ENCODE peak calls at places on chromosomes 6 and 20, in four cellular contexts. One of them, this sample, is unnamed.

GRCh38 chr20:52167232-52167840 is 24.2 kb downstream of the ZFP64 start:
- DNase-seq in nephron progenitor cell: no peak
- DNase-seq in left cardiac atrium: no peak
- DNase-seq in left colon: no peak
- DNase-seq in this sample: no peak

GRCh38 chr6:3592371-3592941 is 135.6 kb upstream of the SLC22A23 start:
- DNase-seq in nephron progenitor cell: no peak
- DNase-seq in left colon: no peak
- DNase-seq in left cardiac atrium: no peak
- DNase-seq in this sample: no peak

GRCh38 chr20:7359739-7360138 is 580.5 kb downstream of the HAO1 start:
- DNase-seq in left cardiac atrium: no peak
- DNase-seq in left colon: no peak
- DNase-seq in nephron progenitor cell: no peak
- DNase-seq in this sample: no peak

GRCh38 chr6:38847497-38847896 is 132.4 kb downstream of the DNAH8 start:
- DNase-seq in left cardiac atrium: no peak
- DNase-seq in nephron progenitor cell: no peak
- DNase-seq in left colon: no peak
- DNase-seq in this sample: no peak

GRCh38 chr6:6686748-6687601 is 98.5 kb downstream of the LY86 start:
- DNase-seq in nephron progenitor cell: peak
- DNase-seq in left colon: peak
- DNase-seq in left cardiac atrium: peak
- DNase-seq in this sample: peak

GRCh38 chr6:111583986-111584385 is 21.7 kb downstream of the TRAF3IP2 start:
- DNase-seq in left colon: no peak
- DNase-seq in left cardiac atrium: no peak
- DNase-seq in nephron progenitor cell: no peak
- DNase-seq in this sample: no peak

GRCh38 chr6:444653-445275 is 53.2 kb downstream of the IRF4 start:
- DNase-seq in left colon: no peak
- DNase-seq in left cardiac atrium: no peak
- DNase-seq in nephron progenitor cell: no peak
- DNase-seq in this sample: no peak

GRCh38 chr6:79438015-79438414 is 99.2 kb downstream of the LCA5 start:
- DNase-seq in nephron progenitor cell: no peak
- DNase-seq in left colon: no peak
- DNase-seq in left cardiac atrium: peak
- DNase-seq in this sample: no peak

GRCh38 chr6:47787620-47788497 is 6.0 kb downstream of the OPN5 start:
- DNase-seq in left cardiac atrium: peak
- DNase-seq in left colon: peak
- DNase-seq in nephron progenitor cell: peak
- DNase-seq in this sample: peak

GRCh38 chr6:163675611-163676010 is 261.1 kb downstream of the QKI start:
- DNase-seq in nephron progenitor cell: no peak
- DNase-seq in left cardiac atrium: no peak
- DNase-seq in left colon: no peak
- DNase-seq in this sample: no peak

GRCh38 chr6:115000736-115001135 is 657.9 kb upstream of the HS3ST5 start:
- DNase-seq in left cardiac atrium: no peak
- DNase-seq in nephron progenitor cell: no peak
- DNase-seq in left colon: no peak
- DNase-seq in this sample: no peak

GRCh38 chr20:63067266-63067635 is 60.5 kb upstream of the BHLHE23 start:
- DNase-seq in left colon: no peak
- DNase-seq in left cardiac atrium: peak
- DNase-seq in nephron progenitor cell: no peak
- DNase-seq in this sample: no peak

GRCh38 chr6:54541521-54541920 is 233.3 kb downstream of the TINAG start:
- DNase-seq in left colon: no peak
- DNase-seq in left cardiac atrium: no peak
- DNase-seq in nephron progenitor cell: no peak
- DNase-seq in this sample: no peak

GRCh38 chr20:37288091-37288490 is 1.4 kb upstream of the MANBAL start:
- DNase-seq in left cardiac atrium: no peak
- DNase-seq in left colon: no peak
- DNase-seq in nephron progenitor cell: no peak
- DNase-seq in this sample: no peak

GRCh38 chr6:42710316-42710715 is 12.1 kb downstream of the PRPH2 start:
- DNase-seq in left colon: no peak
- DNase-seq in left cardiac atrium: no peak
- DNase-seq in nephron progenitor cell: peak
- DNase-seq in this sample: no peak

GRCh38 chr20:46137816-46138215 is 19.7 kb downstream of the CD40 start:
- DNase-seq in left cardiac atrium: no peak
- DNase-seq in left colon: no peak
- DNase-seq in nephron progenitor cell: no peak
- DNase-seq in this sample: no peak

GRCh38 chr20:61640171-61640570 is 388.1 kb downstream of the CDH4 start:
- DNase-seq in left cardiac atrium: no peak
- DNase-seq in left colon: no peak
- DNase-seq in nephron progenitor cell: no peak
- DNase-seq in this sample: no peak

GRCh38 chr20:62178316-62179161 is 4.3 kb upstream of the MTG2 start:
- DNase-seq in nephron progenitor cell: no peak
- DNase-seq in left cardiac atrium: no peak
- DNase-seq in left colon: no peak
- DNase-seq in this sample: no peak

GRCh38 chr6:64774881-64775280 is 932.1 kb downstream of the EYS start:
- DNase-seq in left cardiac atrium: no peak
- DNase-seq in left colon: no peak
- DNase-seq in nephron progenitor cell: no peak
- DNase-seq in this sample: no peak

GRCh38 chr6:159390384-159390783 is 221.2 kb downstream of the FNDC1 start:
- DNase-seq in left cardiac atrium: no peak
- DNase-seq in nephron progenitor cell: no peak
- DNase-seq in left colon: no peak
- DNase-seq in this sample: no peak

GRCh38 chr20:6868864-6869263 is 101.4 kb downstream of the BMP2 start:
- DNase-seq in left cardiac atrium: no peak
- DNase-seq in left colon: no peak
- DNase-seq in nephron progenitor cell: peak
- DNase-seq in this sample: no peak

GRCh38 chr20:5001174-5002076 is at the start of gene SLC23A2:
- DNase-seq in left cardiac atrium: peak
- DNase-seq in left colon: peak
- DNase-seq in nephron progenitor cell: peak
- DNase-seq in this sample: peak